ENCODE peak calls at places on chromosomes 5 and 9, in ten cellular contexts. B is left ventricle myocardium inferior, F is A549, L is dorsolateral prefrontal cortex, U is tibial nerve, C is astrocyte, N is neural progenitor cell, V is body of pancreas, T is tibial artery, J is sigmoid colon. R is an unnamed sample.

GRCh38 chr5:73861313-73861978 is 235.4 kb downstream of the ARHGEF28 start:
- DNase-seq in B (no peak), F (no peak), L (no peak), U (no peak), C (no peak), N (no peak), V (no peak), T (no peak), J (no peak), R (no peak)

GRCh38 chr9:120733190-120733589 is 18.9 kb upstream of the MEGF9 start:
- DNase-seq in B (peak), F (no peak), L (peak), U (no peak), C (peak), N (no peak), V (peak), T (peak), J (no peak), R (peak)

GRCh38 chr5:54063817-54064216 is 246.6 kb downstream of the ARL15 start:
- DNase-seq in B (no peak), F (no peak), L (no peak), U (no peak), C (peak), N (no peak), V (no peak), T (no peak), J (no peak), R (no peak)

GRCh38 chr5:149675467-149676201 is 54.5 kb upstream of the PPARGC1B start:
- DNase-seq in B (peak), F (no peak), L (no peak), U (no peak), C (no peak), N (no peak), V (no peak), T (no peak), J (no peak), R (no peak)

GRCh38 chr9:13627071-13627470 is 347.6 kb upstream of the MPDZ start:
- DNase-seq in B (no peak), F (no peak), L (no peak), U (no peak), C (no peak), N (no peak), V (no peak), T (no peak), J (no peak), R (no peak)

GRCh38 chr5:3740546-3741371 is 145.1 kb downstream of the IRX1 start:
- DNase-seq in B (no peak), F (peak), L (no peak), U (no peak), C (peak), N (no peak), V (peak), T (no peak), J (no peak), R (no peak)

GRCh38 chr5:157630341-157630740 is 21.9 kb downstream of the SOX30 start:
- DNase-seq in B (no peak), F (no peak), L (no peak), U (no peak), C (no peak), N (no peak), V (no peak), T (no peak), J (no peak), R (no peak)

GRCh38 chr9:34929506-34930102 is 28.5 kb upstream of the PHF24 start:
- DNase-seq in B (no peak), F (peak), L (peak), U (no peak), C (peak), N (peak), V (peak), T (no peak), J (no peak), R (no peak)

GRCh38 chr5:6158974-6159863 is 219.1 kb downstream of the MED10 start:
- DNase-seq in B (no peak), F (peak), L (no peak), U (no peak), C (peak), N (no peak), V (no peak), T (no peak), J (no peak), R (no peak)

GRCh38 chr5:135566422-135567416 is 12.1 kb downstream of the CXCL14 start:
- DNase-seq in B (no peak), F (no peak), L (no peak), U (no peak), C (no peak), N (no peak), V (no peak), T (no peak), J (peak), R (no peak)

GRCh38 chr5:79200573-79201183 is 35.3 kb upstream of the JMY start:
- DNase-seq in B (no peak), F (peak), L (no peak), U (no peak), C (no peak), N (peak), V (no peak), T (no peak), J (no peak), R (no peak)

GRCh38 chr5:147782053-147783028 is at the start of gene JAKMIP2:
- DNase-seq in B (peak), F (peak), L (peak), U (peak), C (peak), N (peak), V (peak), T (peak), J (peak), R (peak)

GRCh38 chr5:109516385-109516784 is 106.6 kb upstream of the PJA2 start:
- DNase-seq in B (no peak), F (no peak), L (no peak), U (no peak), C (peak), N (no peak), V (no peak), T (no peak), J (no peak), R (no peak)

GRCh38 chr5:172564187-172564586 is 76.9 kb upstream of the NEURL1B start:
- DNase-seq in B (no peak), F (no peak), L (no peak), U (no peak), C (no peak), N (no peak), V (peak), T (no peak), J (no peak), R (no peak)

GRCh38 chr5:52842111-52842510 is 54.4 kb downstream of the ITGA1 start:
- DNase-seq in B (no peak), F (no peak), L (no peak), U (no peak), C (no peak), N (no peak), V (no peak), T (no peak), J (no peak), R (no peak)

GRCh38 chr9:129109952-129110739 is 447 bp downstream of the CRAT start:
- DNase-seq in B (no peak), F (peak), L (no peak), U (no peak), C (no peak), N (no peak), V (peak), T (peak), J (peak), R (no peak)

GRCh38 chr5:52811067-52811749 is 23.5 kb downstream of the ITGA1 start:
- DNase-seq in B (no peak), F (peak), L (no peak), U (no peak), C (no peak), N (no peak), V (no peak), T (peak), J (peak), R (no peak)

GRCh38 chr9:130541533-130541932 is 37.8 kb upstream of the FUBP3 start:
- DNase-seq in B (no peak), F (no peak), L (no peak), U (no peak), C (no peak), N (no peak), V (no peak), T (no peak), J (no peak), R (no peak)

GRCh38 chr5:104241051-104241450 is 678.5 kb upstream of the NUDT12 start:
- DNase-seq in B (no peak), F (no peak), L (peak), U (no peak), C (no peak), N (peak), V (no peak), T (no peak), J (peak), R (no peak)

GRCh38 chr9:2991292-2991691 is 147.4 kb upstream of the PUM3 start:
- DNase-seq in B (no peak), F (no peak), L (no peak), U (no peak), C (no peak), N (no peak), V (no peak), T (no peak), J (no peak), R (no peak)

GRCh38 chr9:72464819-72465218 is 56.6 kb upstream of the TMC1 start:
- DNase-seq in B (no peak), F (no peak), L (no peak), U (no peak), C (no peak), N (no peak), V (no peak), T (no peak), J (no peak), R (no peak)

GRCh38 chr5:39604491-39604890 is 179.7 kb upstream of the DAB2 start:
- DNase-seq in B (no peak), F (no peak), L (no peak), U (no peak), C (no peak), N (no peak), V (no peak), T (no peak), J (no peak), R (no peak)

GRCh38 chr5:55303238-55303690 is 4.2 kb downstream of the DHX29 start:
- DNase-seq in B (no peak), F (no peak), L (no peak), U (no peak), C (peak), N (no peak), V (no peak), T (no peak), J (no peak), R (no peak)

GRCh38 chr9:121297414-121297813 is 29.5 kb downstream of the GSN start:
- DNase-seq in B (no peak), F (no peak), L (no peak), U (peak), C (no peak), N (no peak), V (no peak), T (no peak), J (no peak), R (no peak)

GRCh38 chr9:133533878-133534277 is 626 bp upstream of the ADAMTSL2 start:
- DNase-seq in B (no peak), F (no peak), L (no peak), U (no peak), C (no peak), N (no peak), V (no peak), T (no peak), J (no peak), R (no peak)
- H3K27ac ChIP-seq in B (peak), F (no peak), L (peak), U (no peak), C (no peak), N (no peak), V (peak), T (no peak), J (peak), R (no peak)

GRCh38 chr5:80238078-80238477 is 17.8 kb downstream of the SERINC5 start:
- DNase-seq in B (no peak), F (no peak), L (no peak), U (no peak), C (no peak), N (no peak), V (no peak), T (no peak), J (no peak), R (no peak)
- TF ChIP-seq CTCF in B (no peak), F (no peak), L (no peak), U (no peak), C (no peak), N (no peak), V (no peak), T (no peak), J (no peak), R (no peak)

GRCh38 chr9:115106642-115107041 is 11.3 kb downstream of the TNC start:
- DNase-seq in B (no peak), F (no peak), L (no peak), U (no peak), C (peak), N (no peak), V (no peak), T (no peak), J (no peak), R (no peak)
- H3K4me3 ChIP-seq in B (no peak), F (no peak), L (no peak), U (no peak), C (no peak), N (no peak), V (no peak), T (no peak), J (no peak), R (no peak)

GRCh38 chr9:98329281-98329680 is 73.8 kb upstream of the TBC1D2 start:
- DNase-seq in B (no peak), F (no peak), L (no peak), U (no peak), C (no peak), N (no peak), V (no peak), T (no peak), J (no peak), R (no peak)
- H3K27ac ChIP-seq in B (no peak), F (no peak), L (no peak), U (no peak), C (no peak), N (no peak), V (no peak), T (no peak), J (no peak), R (no peak)

DNA sequence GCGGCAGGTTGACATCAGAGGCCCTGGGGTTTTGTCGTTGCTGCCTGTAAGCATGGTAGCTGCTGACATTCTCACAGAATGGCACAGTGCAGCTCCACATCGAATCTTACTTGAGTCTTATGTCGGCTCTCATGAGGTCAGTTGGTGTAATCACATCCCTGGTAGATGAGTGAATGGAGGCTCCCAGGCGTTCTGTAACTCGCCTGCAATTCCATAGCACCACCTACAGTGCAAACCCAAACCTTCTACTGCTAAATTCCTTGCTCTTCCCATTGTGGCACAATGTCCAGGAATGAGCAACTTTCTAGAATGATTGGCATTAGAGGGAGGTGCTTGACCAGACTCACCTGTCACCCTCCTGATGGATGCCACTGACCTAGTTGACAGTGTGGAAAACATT is 578.4 kb downstream of the CCDC171 start:
- DNase-seq in B (no peak), F (peak), L (no peak), U (no peak), C (no peak), N (peak), V (no peak), T (no peak), J (no peak), R (no peak)
- TF ChIP-seq CTCF in B (peak), F (no peak), L (no peak), U (no peak), C (peak), N (peak), V (no peak), T (no peak), J (no peak), R (no peak)

DNA sequence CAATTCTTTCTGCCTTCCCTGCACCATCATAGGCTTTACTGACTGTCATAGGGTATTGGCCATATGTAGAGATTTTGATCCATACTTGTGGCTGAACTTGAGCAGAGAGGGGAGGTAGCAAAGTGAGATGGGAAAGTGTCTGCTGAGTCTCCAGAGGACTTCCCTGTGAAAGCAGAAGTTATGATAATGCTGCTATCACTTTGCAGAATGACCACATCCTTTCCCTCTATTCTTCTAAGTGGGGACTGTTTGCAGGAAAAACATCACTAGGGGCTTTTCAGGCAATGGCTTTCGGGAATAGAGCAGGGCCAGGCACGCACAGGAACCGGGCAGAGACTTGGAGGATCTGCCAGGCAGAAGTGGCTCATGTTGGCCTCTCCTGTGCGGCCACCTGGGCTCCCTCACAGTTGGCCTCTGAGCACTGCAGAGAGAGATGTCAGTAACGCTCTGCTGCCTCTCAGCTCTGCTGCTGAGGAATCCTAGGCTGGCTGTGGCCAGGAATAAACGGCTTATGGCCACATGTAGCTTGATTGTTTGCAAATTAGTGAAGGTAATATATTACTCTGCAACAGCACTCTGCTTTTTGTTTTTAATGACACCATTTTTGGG is 214.7 kb downstream of the MAST4 start:
- DNase-seq in B (no peak), F (no peak), L (no peak), U (no peak), C (no peak), N (peak), V (no peak), T (no peak), J (no peak), R (no peak)
- H3K4me3 ChIP-seq in B (no peak), F (no peak), L (no peak), U (no peak), C (no peak), N (no peak), V (no peak), T (no peak), J (no peak), R (no peak)

DNA sequence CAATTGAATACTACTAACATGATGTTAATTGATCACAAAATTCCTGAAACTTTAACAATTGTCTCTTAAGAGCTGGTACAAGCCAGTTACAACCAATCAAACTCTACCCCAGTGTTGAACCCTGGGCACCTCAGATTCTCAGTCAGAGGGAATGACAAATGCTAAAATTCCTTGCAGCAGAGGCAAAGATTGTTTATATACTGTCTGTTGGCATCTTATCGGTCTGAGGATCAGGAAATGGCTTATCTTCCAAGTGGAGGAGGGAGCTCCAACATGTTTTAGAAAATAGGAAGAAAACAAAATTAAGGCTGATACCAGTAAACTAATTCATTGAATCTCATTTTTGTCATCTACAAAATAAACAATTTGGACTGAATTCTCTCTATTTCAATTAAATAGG is 527.8 kb upstream of the ZNF608 start:
- DNase-seq in B (no peak), F (no peak), L (no peak), U (no peak), C (peak), N (no peak), V (no peak), T (no peak), J (no peak), R (no peak)
- H3K27ac ChIP-seq in B (no peak), F (no peak), L (no peak), U (no peak), C (no peak), N (no peak), V (no peak), T (no peak), J (no peak), R (no peak)

GRCh38 chr9:114283551-114284111 is 39.3 kb upstream of the ORM1 start:
- DNase-seq in B (peak), F (no peak), L (no peak), U (no peak), C (no peak), N (no peak), V (peak), T (no peak), J (peak), R (no peak)
- TF ChIP-seq CTCF in B (no peak), F (no peak), L (no peak), U (no peak), C (no peak), N (no peak), V (no peak), T (no peak), J (no peak), R (no peak)

GRCh38 chr5:16934669-16935068 is 1.4 kb downstream of the MYO10 start:
- DNase-seq in B (no peak), F (no peak), L (no peak), U (no peak), C (peak), N (peak), V (no peak), T (no peak), J (no peak), R (no peak)

GRCh38 chr5:16937023-16937379 is 913 bp upstream of the MYO10 start:
- DNase-seq in B (no peak), F (no peak), L (no peak), U (no peak), C (no peak), N (no peak), V (peak), T (no peak), J (no peak), R (no peak)

GRCh38 chr5:16935271-16936149 is 578 bp downstream of the MYO10 start:
- DNase-seq in B (no peak), F (peak), L (no peak), U (peak), C (no peak), N (no peak), V (peak), T (peak), J (peak), R (no peak)

GRCh38 chr5:16937503-16938161 is 1.5 kb upstream of the MYO10 start:
- DNase-seq in B (no peak), F (no peak), L (no peak), U (no peak), C (no peak), N (no peak), V (no peak), T (no peak), J (no peak), R (no peak)

DNA sequence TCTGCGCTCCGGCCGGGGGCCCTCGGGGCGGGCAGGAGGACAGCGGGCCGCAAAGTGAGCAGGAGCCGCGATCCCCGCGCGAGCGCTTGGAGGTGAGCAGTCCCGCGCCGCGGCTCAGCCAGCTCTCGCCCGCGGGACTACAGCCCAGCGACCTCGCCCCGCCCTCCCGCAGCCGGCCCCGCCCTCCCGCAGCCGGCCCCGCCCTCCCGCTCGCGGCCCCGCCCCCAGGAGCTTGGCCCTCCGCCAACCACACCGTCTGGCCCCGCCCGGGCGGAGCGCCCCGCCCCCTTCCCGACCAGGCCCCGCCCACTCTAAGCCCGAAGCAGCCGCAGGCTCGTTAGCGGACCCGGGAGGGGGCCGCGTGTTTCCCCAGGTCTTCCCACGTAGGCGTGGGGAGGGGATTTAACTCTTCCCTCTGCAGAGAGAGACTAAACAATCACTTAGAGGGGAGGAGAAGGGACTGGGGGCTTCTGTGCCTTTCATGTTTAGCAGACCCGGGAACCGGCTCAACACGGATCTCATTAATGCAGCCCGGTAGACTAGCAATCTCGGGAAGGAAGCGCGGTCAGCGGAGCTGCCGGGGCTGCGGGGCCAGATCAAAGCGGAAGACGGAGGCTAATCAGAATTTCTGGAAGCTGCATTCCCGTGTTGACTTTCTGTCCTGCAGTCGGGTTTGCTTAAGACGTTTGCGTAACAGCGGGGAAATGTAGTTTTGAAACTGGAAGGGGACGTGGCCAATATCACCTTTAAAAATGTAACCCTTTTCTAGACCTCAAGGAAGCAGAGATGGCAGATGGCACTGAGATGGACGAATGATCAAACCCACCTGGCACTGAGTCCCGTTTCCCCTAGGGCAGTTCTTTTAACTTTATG is at the start of gene MYO10:
- DNase-seq in B (peak), F (peak), L (peak), U (peak), C (peak), N (peak), V (peak), T (peak), J (peak), R (no peak)
- H3K4me3 ChIP-seq in B (peak), F (peak), L (peak), U (peak), C (peak), N (peak), V (peak), T (peak), J (peak), R (peak)